ENCODE peak calls at places on chromosome 12, in ten cellular contexts. S, M, U, C, B, N, D, W, T and Q are unnamed samples.

GRCh38 chr12:104788848-104789271 is 169.2 kb downstream of the SLC41A2 start:
- DNase-seq in S (no peak), M (no peak), U (no peak), C (no peak), B (no peak), N (no peak), D (no peak), W (no peak), T (no peak), Q (no peak)

GRCh38 chr12:116102019-116102418 is 175.5 kb downstream of the MED13L start:
- DNase-seq in S (no peak), M (no peak), U (no peak), C (no peak), B (no peak), N (no peak), D (no peak), W (no peak), T (no peak), Q (no peak)

GRCh38 chr12:120006248-120006975 is 17.4 kb downstream of the BICDL1 start:
- DNase-seq in S (no peak), M (no peak), U (no peak), C (no peak), B (no peak), N (peak), D (no peak), W (no peak), T (peak), Q (no peak)

GRCh38 chr12:104793280-104793679 is 164.8 kb downstream of the SLC41A2 start:
- DNase-seq in S (no peak), M (no peak), U (no peak), C (no peak), B (no peak), N (no peak), D (no peak), W (no peak), T (no peak), Q (peak)

GRCh38 chr12:68793436-68793835 is 14.5 kb upstream of the MDM2 start:
- DNase-seq in S (no peak), M (peak), U (no peak), C (no peak), B (no peak), N (no peak), D (no peak), W (no peak), T (no peak), Q (no peak)

GRCh38 chr12:21831671-21832357 is 57.3 kb upstream of the KCNJ8 start:
- DNase-seq in S (no peak), M (no peak), U (no peak), C (no peak), B (no peak), N (no peak), D (peak), W (no peak), T (no peak), Q (no peak)

GRCh38 chr12:87815738-87816137 is 213.5 kb downstream of the C12orf50 start:
- DNase-seq in S (no peak), M (no peak), U (no peak), C (no peak), B (no peak), N (no peak), D (no peak), W (no peak), T (no peak), Q (no peak)

GRCh38 chr12:53047221-53048032 is 2.4 kb upstream of the TNS2 start:
- DNase-seq in S (peak), M (peak), U (peak), C (peak), B (peak), N (peak), D (peak), W (peak), T (peak), Q (peak)

GRCh38 chr12:108570743-108571603 is 8.6 kb downstream of the ISCU start:
- DNase-seq in S (no peak), M (peak), U (no peak), C (no peak), B (no peak), N (no peak), D (no peak), W (no peak), T (no peak), Q (peak)

GRCh38 chr12:85299058-85299457 is 19.0 kb downstream of the ALX1 start:
- DNase-seq in S (no peak), M (no peak), U (no peak), C (no peak), B (no peak), N (no peak), D (no peak), W (no peak), T (no peak), Q (no peak)

GRCh38 chr12:123083661-123084571 is 67.0 kb downstream of the PITPNM2 start:
- DNase-seq in S (no peak), M (no peak), U (no peak), C (no peak), B (peak), N (no peak), D (no peak), W (no peak), T (no peak), Q (no peak)